ENCODE peak calls at places on chromosomes 11 and 22, in eight cellular contexts. Y is ovary, H is RWPE1, R is sigmoid colon, O is H9, Z is epithelial cell of esophagus, M is thoracic aorta, S is spleen. B is an unnamed sample.

GRCh38 chr11:28798286-28798685 is 690.1 kb downstream of the METTL15 start:
- DNase-seq in Z (no peak), Y (no peak), M (no peak), S (no peak), H (no peak), R (no peak), O (no peak), B (no peak)

GRCh38 chr11:93248602-93249001 is 50.8 kb upstream of the SLC36A4 start:
- DNase-seq in O (no peak), S (no peak), R (no peak), Y (no peak), M (no peak), H (no peak), Z (peak), B (no peak)

GRCh38 chr11:82494988-82495432 is 238.7 kb downstream of the FAM181B start:
- DNase-seq in S (no peak), O (peak), Z (peak), R (no peak), M (no peak), Y (no peak), H (no peak), B (no peak)

GRCh38 chr11:76329084-76329648 is 51.8 kb downstream of the THAP12 start:
- DNase-seq in O (peak), Z (no peak), S (no peak), M (no peak), H (no peak), Y (no peak), R (no peak), B (peak)

GRCh38 chr11:93476796-93477195 is 66.4 kb downstream of the SMCO4 start:
- DNase-seq in Z (peak), R (no peak), S (no peak), O (no peak), Y (no peak), M (no peak), H (peak), B (no peak)

GRCh38 chr11:125494987-125495725 is 909 bp downstream of the FEZ1 start:
- DNase-seq in Y (peak), R (peak), O (peak), S (peak), M (peak), H (peak), Z (peak), B (peak)

GRCh38 chr11:55554169-55554568 is at the start of gene OR4C15:
- DNase-seq in Z (no peak), M (no peak), Y (no peak), S (no peak), R (no peak), H (no peak), O (no peak), B (no peak)

GRCh38 chr11:62221498-62221897 is 13.0 kb downstream of the SCGB2A1 start:
- DNase-seq in O (no peak), R (no peak), H (no peak), Z (no peak), Y (no peak), S (no peak), M (no peak), B (no peak)

GRCh38 chr11:1534171-1534570 is 37.9 kb downstream of the DUSP8 start:
- DNase-seq in M (no peak), S (no peak), O (no peak), H (no peak), R (no peak), Z (no peak), Y (no peak), B (no peak)

GRCh38 chr11:43575931-43576833 is 104.4 kb upstream of the HSD17B12 start:
- DNase-seq in H (no peak), S (no peak), Y (no peak), R (no peak), M (no peak), Z (no peak), O (no peak), B (peak)

GRCh38 chr11:116466231-116466630 is 306.6 kb downstream of the BUD13 start:
- DNase-seq in S (no peak), O (no peak), R (no peak), Z (no peak), H (no peak), Y (no peak), M (no peak), B (no peak)

GRCh38 chr22:40157546-40157945 is 20.2 kb upstream of the TNRC6B start:
- DNase-seq in M (no peak), S (no peak), Z (no peak), R (no peak), H (no peak), Y (no peak), O (no peak), B (no peak)

GRCh38 chr11:130383363-130384168 is 44.8 kb downstream of the ADAMTS8 start:
- DNase-seq in Y (no peak), H (no peak), M (no peak), Z (no peak), S (no peak), R (no peak), O (peak), B (no peak)

GRCh38 chr22:50074551-50075042 is 10.6 kb downstream of the MLC1 start:
- DNase-seq in M (no peak), Z (no peak), R (no peak), S (no peak), H (no peak), Y (no peak), O (peak), B (no peak)

GRCh38 chr11:90229791-90230190 is 6.9 kb upstream of the CHORDC1 start:
- DNase-seq in R (no peak), O (no peak), H (no peak), Y (no peak), S (no peak), M (no peak), Z (peak), B (no peak)

GRCh38 chr11:65580031-65580692 is 4.3 kb downstream of the EHBP1L1 start:
- DNase-seq in S (no peak), Z (no peak), O (no peak), R (no peak), H (no peak), Y (no peak), M (no peak), B (no peak)

GRCh38 chr11:60910711-60911366 is 3.1 kb upstream of the TMEM109 start:
- DNase-seq in S (no peak), Z (no peak), Y (no peak), M (no peak), R (peak), O (no peak), H (no peak), B (no peak)

GRCh38 chr22:44594951-44595350 is 96.9 kb upstream of the RTL6 start:
- DNase-seq in H (no peak), O (no peak), Y (no peak), Z (no peak), S (no peak), M (no peak), R (no peak), B (no peak)

GRCh38 chr11:43779306-43779705 is 98.8 kb downstream of the HSD17B12 start:
- DNase-seq in M (no peak), R (no peak), S (no peak), H (no peak), Z (no peak), Y (no peak), O (no peak), B (no peak)

GRCh38 chr22:39928556-39929401 is 27.9 kb downstream of the GRAP2 start:
- DNase-seq in H (peak), R (no peak), S (no peak), Z (peak), M (no peak), Y (no peak), O (no peak), B (no peak)

GRCh38 chr11:82873919-82874333 is 26.3 kb downstream of the PRCP start:
- DNase-seq in H (no peak), Z (no peak), Y (no peak), R (no peak), S (no peak), M (no peak), O (no peak), B (no peak)

GRCh38 chr22:38240734-38241252 is 32.0 kb downstream of the TMEM184B start:
- DNase-seq in Y (no peak), Z (peak), M (no peak), H (peak), S (no peak), R (no peak), O (peak), B (no peak)

GRCh38 chr22:40325315-40325714 is 21.0 kb upstream of the ADSL start:
- DNase-seq in R (no peak), M (no peak), Z (no peak), S (no peak), Y (no peak), O (no peak), H (no peak), B (no peak)

GRCh38 chr11:34105957-34106504 is 602 bp downstream of the NAT10 start:
- DNase-seq in M (no peak), R (no peak), H (peak), S (no peak), O (no peak), Z (peak), Y (no peak), B (no peak)

GRCh38 chr11:90704510-90704909 is 481.7 kb upstream of the CHORDC1 start:
- DNase-seq in Z (no peak), H (no peak), M (no peak), O (no peak), Y (no peak), S (no peak), R (no peak), B (no peak)

GRCh38 chr11:116813781-116814471 is 9.2 kb downstream of the APOA4 start:
- DNase-seq in Z (no peak), O (no peak), Y (no peak), M (no peak), R (peak), S (no peak), H (no peak), B (no peak)

GRCh38 chr11:131746201-131746600 is 375.8 kb downstream of the NTM start:
- DNase-seq in Y (no peak), O (no peak), Z (no peak), M (no peak), H (no peak), S (no peak), R (no peak), B (no peak)

GRCh38 chr22:22952531-22953295 is 65.1 kb downstream of the IGLL5 start:
- DNase-seq in O (no peak), R (no peak), Z (no peak), Y (no peak), S (no peak), M (no peak), H (no peak), B (no peak)

GRCh38 chr11:43282607-43283440 is 29.0 kb upstream of the API5 start:
- DNase-seq in O (peak), S (peak), M (no peak), R (no peak), Y (peak), H (peak), Z (peak), B (no peak)

GRCh38 chr11:127003260-127003981 is 2.9 kb upstream of the KIRREL3 start:
- DNase-seq in H (no peak), R (no peak), O (peak), M (no peak), S (no peak), Z (peak), Y (no peak), B (peak)

GRCh38 chr11:64924910-64925284 is 408 bp downstream of the PPP2R5B start:
- DNase-seq in H (peak), M (no peak), R (peak), Z (peak), S (no peak), O (no peak), Y (peak), B (no peak)

GRCh38 chr11:34599406-34599901 is 21.4 kb upstream of the EHF start:
- DNase-seq in H (peak), S (no peak), M (no peak), R (no peak), O (no peak), Z (peak), Y (no peak), B (peak)

GRCh38 chr11:68312780-68313573 is 586 bp downstream of the LRP5 start:
- DNase-seq in S (no peak), M (no peak), Y (peak), H (peak), Z (peak), O (no peak), R (no peak), B (no peak)

GRCh38 chr11:30453705-30454104 is 130.8 kb downstream of the ARL14EP start:
- DNase-seq in S (no peak), R (no peak), Y (no peak), M (no peak), Z (no peak), H (no peak), O (peak), B (no peak)

GRCh38 chr11:1288426-1289151 is 20.8 kb downstream of the TOLLIP start:
- DNase-seq in M (no peak), Z (no peak), H (no peak), S (peak), Y (no peak), O (no peak), R (no peak), B (no peak)

GRCh38 chr11:12968101-12968500 is 41.0 kb upstream of the RASSF10 start:
- DNase-seq in H (peak), Y (no peak), Z (peak), M (no peak), O (no peak), S (no peak), R (no peak), B (no peak)
- TF ChIP-seq CTCF in H (no peak), Y (no peak), Z (no peak), M (no peak), O (no peak), S (no peak), R (no peak), B (no peak)

DNA sequence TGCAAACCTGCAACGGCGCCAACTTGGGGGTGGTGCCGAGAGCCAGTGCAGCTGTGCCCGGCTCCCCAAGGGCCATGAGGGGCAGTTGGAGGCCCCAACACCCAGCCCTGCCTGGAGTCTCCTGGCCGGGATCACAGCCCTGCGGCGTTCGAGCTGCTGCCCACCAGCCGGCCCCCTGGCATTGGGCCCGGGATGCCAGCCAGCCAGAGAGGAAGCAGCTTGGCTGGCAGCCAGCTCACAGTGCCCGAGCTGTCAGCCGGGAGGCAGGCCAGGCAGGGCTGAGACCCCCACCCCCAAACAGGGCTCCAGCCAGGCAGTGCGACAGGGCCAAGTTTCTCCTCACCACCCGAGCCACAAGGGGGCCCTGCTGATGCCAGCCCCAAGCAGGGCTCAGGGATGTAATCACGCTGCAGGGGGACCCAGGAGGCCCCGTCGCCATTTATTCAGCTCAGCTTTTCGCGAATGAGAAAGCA is 26.0 kb upstream of the TCF20 start:
- DNase-seq in R (peak), Z (no peak), O (no peak), S (no peak), M (no peak), H (no peak), Y (peak), B (no peak)
- TF ChIP-seq CTCF in R (no peak), Z (peak), O (peak), S (no peak), M (no peak), H (no peak), Y (no peak), B (no peak)

GRCh38 chr11:102666331-102666957 is 39.1 kb downstream of the MMP27 start:
- DNase-seq in H (peak), Y (no peak), O (no peak), S (no peak), Z (peak), M (no peak), R (no peak), B (no peak)

GRCh38 chr11:102669664-102670063 is 35.9 kb downstream of the MMP27 start:
- DNase-seq in Z (no peak), H (no peak), M (no peak), S (no peak), O (no peak), R (no peak), Y (no peak), B (no peak)

GRCh38 chr11:102662607-102663006 is 37.5 kb upstream of the MMP20 start:
- DNase-seq in M (no peak), H (no peak), S (no peak), R (no peak), Z (no peak), O (no peak), Y (no peak), B (no peak)

GRCh38 chr11:102661040-102661439 is 35.9 kb upstream of the MMP20 start:
- DNase-seq in Z (no peak), M (no peak), R (no peak), S (no peak), O (no peak), Y (no peak), H (no peak), B (no peak)

GRCh38 chr11:102664001-102664752 is 39.0 kb upstream of the MMP20 start:
- DNase-seq in Z (no peak), S (no peak), O (peak), R (no peak), Y (no peak), M (no peak), H (no peak), B (no peak)
- TF ChIP-seq CTCF in Z (peak), S (no peak), O (peak), R (no peak), Y (no peak), M (no peak), H (no peak), B (no peak)

DNA sequence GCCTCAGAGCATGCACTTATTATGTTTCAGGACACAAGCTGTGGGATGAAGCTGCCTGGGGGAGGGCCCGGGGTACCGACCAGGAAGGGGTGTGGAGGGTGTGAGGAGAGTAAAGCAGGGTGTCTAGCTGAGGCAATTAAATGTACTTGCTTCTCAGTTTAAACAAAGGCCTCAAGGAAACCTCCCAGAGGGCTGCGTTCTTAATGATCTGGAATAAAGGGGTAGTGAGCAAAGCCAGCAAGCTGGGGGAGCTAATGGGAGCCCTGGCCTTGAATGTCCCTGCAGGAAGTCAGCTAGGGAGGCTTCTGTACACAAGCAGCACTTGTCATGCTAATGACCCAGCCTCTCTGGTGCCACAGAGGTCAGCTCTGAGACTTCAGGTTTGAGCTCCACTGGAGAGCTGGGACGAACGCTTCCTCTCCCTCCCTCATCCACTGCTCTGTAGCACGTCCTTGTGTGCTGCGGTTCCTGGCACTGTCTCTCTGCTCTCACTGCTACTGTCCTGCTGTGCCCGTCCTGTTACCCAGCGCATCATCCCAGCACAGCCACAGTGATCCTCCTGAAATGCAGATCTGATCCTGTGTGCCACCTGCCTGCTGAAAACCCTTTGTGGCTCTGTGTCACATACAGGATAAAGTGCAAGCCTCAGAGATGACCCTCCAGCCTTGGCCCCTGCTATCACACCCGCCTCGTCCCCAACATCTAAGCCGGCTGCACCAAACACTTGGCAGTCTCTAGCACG is 159.7 kb downstream of the DBX1 start:
- DNase-seq in Y (peak), O (peak), H (no peak), S (no peak), R (no peak), M (no peak), Z (no peak), B (no peak)
- TF ChIP-seq CTCF in Y (no peak), O (peak), H (no peak), S (no peak), R (no peak), M (no peak), Z (no peak), B (no peak)

GRCh38 chr11:37946155-37946766 is 1348.2 kb upstream of the RAG2 start:
- DNase-seq in S (no peak), O (peak), M (no peak), Y (no peak), R (no peak), H (no peak), Z (peak), B (no peak)
- TF ChIP-seq CTCF in S (no peak), O (peak), M (peak), Y (no peak), R (peak), H (peak), Z (peak), B (peak)

DNA sequence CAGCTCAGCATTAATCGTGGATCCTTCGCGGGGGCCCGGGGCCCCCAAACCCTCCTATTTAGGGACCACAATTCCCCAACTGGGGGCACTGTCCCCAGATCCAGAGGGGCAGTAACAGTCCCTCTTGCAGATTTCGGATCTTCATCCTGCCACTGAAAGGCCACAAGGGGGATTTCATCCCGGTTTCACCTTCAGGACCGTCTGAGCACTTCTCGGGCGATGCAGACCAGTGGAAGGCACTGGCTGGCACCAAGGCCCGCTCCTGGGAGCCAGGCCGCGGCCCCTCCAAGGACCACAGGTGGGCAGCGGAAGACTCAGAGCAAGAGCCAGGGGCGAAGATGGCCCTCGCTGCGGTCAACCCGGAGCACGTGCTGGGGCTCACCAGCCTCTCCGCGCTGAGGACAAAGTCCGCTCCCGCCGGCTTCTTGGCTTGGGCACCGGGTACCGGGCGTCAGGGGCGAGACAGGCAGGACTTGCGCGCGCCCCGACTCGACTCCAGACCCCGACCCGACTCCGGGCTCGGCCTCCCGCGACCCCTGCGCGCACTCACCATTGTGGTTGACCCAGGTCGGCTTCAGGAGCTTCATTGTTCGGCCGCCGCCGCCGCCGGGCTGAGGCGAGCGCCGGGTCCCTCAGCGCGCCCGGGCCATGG is 517 bp downstream of the HIRA start:
- DNase-seq in S (peak), Y (peak), Z (peak), H (no peak), O (peak), R (no peak), M (no peak), B (no peak)
- TF ChIP-seq CTCF in S (no peak), Y (no peak), Z (peak), H (no peak), O (peak), R (no peak), M (no peak), B (peak)

B was measured in osteocyte.